ENCODE peak calls at places on chromosomes 16 and 17, in four cellular contexts. One of them, this sample, is unnamed.

GRCh38 chr16:21156767-21157467 is 1.6 kb upstream of the LDAF1 start:
- DNase-seq in germinal center: peak; percentile 52
- DNase-seq in effector memory CD4-positive, alpha-beta T cell: no peak
- DNase-seq in GF-D8: no peak
- DNase-seq in this sample: no peak

GRCh38 chr17:67506966-67507365 is 129.9 kb downstream of the PITPNC1 start:
- DNase-seq in effector memory CD4-positive, alpha-beta T cell: no peak
- DNase-seq in GF-D8: no peak
- DNase-seq in germinal center: no peak
- DNase-seq in this sample: no peak

GRCh38 chr17:76888661-76889060 is 20.5 kb downstream of the MGAT5B start:
- DNase-seq in effector memory CD4-positive, alpha-beta T cell: no peak
- DNase-seq in germinal center: no peak
- DNase-seq in GF-D8: no peak
- DNase-seq in this sample: no peak

GRCh38 chr16:56310685-56311084 is 114.7 kb downstream of the AMFR start:
- DNase-seq in effector memory CD4-positive, alpha-beta T cell: no peak
- DNase-seq in GF-D8: no peak
- DNase-seq in germinal center: no peak
- DNase-seq in this sample: no peak

GRCh38 chr17:66843606-66844005 is 8.7 kb downstream of the CACNG5 start:
- DNase-seq in effector memory CD4-positive, alpha-beta T cell: no peak
- DNase-seq in germinal center: no peak
- DNase-seq in GF-D8: no peak
- DNase-seq in this sample: no peak

GRCh38 chr17:61393904-61394629 is 5.6 kb upstream of the TBX2 start:
- DNase-seq in GF-D8: no peak
- DNase-seq in effector memory CD4-positive, alpha-beta T cell: no peak
- DNase-seq in germinal center: no peak
- DNase-seq in this sample: no peak

GRCh38 chr17:40452074-40452787 is 9.0 kb downstream of the IGFBP4 start:
- DNase-seq in GF-D8: no peak
- DNase-seq in effector memory CD4-positive, alpha-beta T cell: no peak
- DNase-seq in germinal center: no peak
- DNase-seq in this sample: no peak

GRCh38 chr16:57386381-57386951 is 14.2 kb downstream of the CX3CL1 start:
- DNase-seq in germinal center: no peak
- DNase-seq in GF-D8: no peak
- DNase-seq in effector memory CD4-positive, alpha-beta T cell: no peak
- DNase-seq in this sample: no peak

GRCh38 chr16:10616395-10616743 is 36.0 kb upstream of the EMP2 start:
- DNase-seq in GF-D8: no peak
- DNase-seq in germinal center: no peak
- DNase-seq in effector memory CD4-positive, alpha-beta T cell: no peak
- DNase-seq in this sample: no peak

GRCh38 chr16:1134776-1135458 is 18.0 kb upstream of the CACNA1H start:
- DNase-seq in effector memory CD4-positive, alpha-beta T cell: no peak
- DNase-seq in germinal center: no peak
- DNase-seq in GF-D8: no peak
- DNase-seq in this sample: no peak

GRCh38 chr17:56699186-56699895 is 105.8 kb downstream of the NOG start:
- DNase-seq in GF-D8: no peak
- DNase-seq in effector memory CD4-positive, alpha-beta T cell: no peak
- DNase-seq in germinal center: no peak
- DNase-seq in this sample: no peak

GRCh38 chr16:84454611-84455010 is 49.8 kb downstream of the MEAK7 start:
- DNase-seq in effector memory CD4-positive, alpha-beta T cell: no peak
- DNase-seq in GF-D8: no peak
- DNase-seq in germinal center: no peak
- DNase-seq in this sample: no peak

GRCh38 chr17:67836205-67836987 is 11.1 kb downstream of the BPTF start:
- DNase-seq in effector memory CD4-positive, alpha-beta T cell: no peak
- DNase-seq in GF-D8: no peak
- DNase-seq in germinal center: no peak
- DNase-seq in this sample: no peak

GRCh38 chr17:15456972-15457722 is 10.3 kb downstream of the CDRT4 start:
- DNase-seq in germinal center: no peak
- DNase-seq in effector memory CD4-positive, alpha-beta T cell: no peak
- DNase-seq in GF-D8: no peak
- DNase-seq in this sample: no peak

GRCh38 chr17:28364665-28365363 is at the start of gene SEBOX:
- DNase-seq in germinal center: no peak
- DNase-seq in effector memory CD4-positive, alpha-beta T cell: no peak
- DNase-seq in GF-D8: no peak
- DNase-seq in this sample: no peak

This sample was measured in T follicular helper cell.